ENCODE peak calls at places on chromosomes 16 and 17, in seven cellular contexts. Y, W, F, H, R, B and S are unnamed samples.

GRCh38 chr17:9890124-9890523 is 14.9 kb downstream of the RCVRN start:
- DNase-seq in Y (peak), W (no peak), F (no peak), H (no peak), R (peak), B (peak), S (no peak)

GRCh38 chr17:260031-260791 is 78.8 kb upstream of the DOC2B start:
- DNase-seq in Y (no peak), W (no peak), F (no peak), H (no peak), R (no peak), B (no peak), S (no peak)

GRCh38 chr16:46746821-46747776 is 1.0 kb downstream of the MYLK3 start:
- DNase-seq in Y (no peak), W (no peak), F (no peak), H (no peak), R (no peak), B (peak), S (peak)

GRCh38 chr17:17837380-17837821 is 615 bp upstream of the SREBF1 start:
- DNase-seq in Y (peak), W (no peak), F (peak), H (peak), R (no peak), B (peak), S (peak)

GRCh38 chr16:80671281-80671849 is 130.6 kb downstream of the DYNLRB2 start:
- DNase-seq in Y (no peak), W (no peak), F (no peak), H (no peak), R (no peak), B (no peak), S (no peak)

GRCh38 chr17:7084058-7084457 is 4.0 kb upstream of the CLEC10A start:
- DNase-seq in Y (peak), W (no peak), F (no peak), H (no peak), R (no peak), B (no peak), S (no peak)

GRCh38 chr17:73683788-73684582 is 39.7 kb upstream of the SDK2 start:
- DNase-seq in Y (no peak), W (peak), F (peak), H (no peak), R (no peak), B (no peak), S (no peak)

GRCh38 chr17:66449418-66449977 is 147.1 kb downstream of the PRKCA start:
- DNase-seq in Y (no peak), W (no peak), F (no peak), H (no peak), R (no peak), B (no peak), S (no peak)

GRCh38 chr17:19417611-19418010 is 6.6 kb downstream of the RNF112 start:
- DNase-seq in Y (no peak), W (no peak), F (no peak), H (no peak), R (no peak), B (no peak), S (no peak)

GRCh38 chr16:65305588-65305987 is 183.7 kb upstream of the CDH11 start:
- DNase-seq in Y (no peak), W (no peak), F (no peak), H (no peak), R (no peak), B (peak), S (no peak)

GRCh38 chr16:89478576-89479221 is 11.7 kb downstream of the ANKRD11 start:
- DNase-seq in Y (peak), W (no peak), F (no peak), H (no peak), R (no peak), B (peak), S (no peak)

GRCh38 chr17:69061901-69062556 is 1.3 kb upstream of the ABCA9 start:
- DNase-seq in Y (no peak), W (no peak), F (no peak), H (no peak), R (no peak), B (no peak), S (no peak)

GRCh38 chr17:29571486-29571882 is 3.0 kb downstream of the TP53I13 start:
- DNase-seq in Y (no peak), W (no peak), F (no peak), H (no peak), R (no peak), B (no peak), S (no peak)

GRCh38 chr17:79794659-79795511 is 2.0 kb downstream of the CBX8 start:
- DNase-seq in Y (no peak), W (no peak), F (no peak), H (peak), R (no peak), B (peak), S (no peak)

GRCh38 chr17:57138956-57139576 is 54.0 kb downstream of the AKAP1 start:
- DNase-seq in Y (no peak), W (no peak), F (no peak), H (no peak), R (no peak), B (peak), S (no peak)

GRCh38 chr17:15377200-15377599 is 35.8 kb upstream of the TEKT3 start:
- DNase-seq in Y (peak), W (no peak), F (no peak), H (no peak), R (no peak), B (no peak), S (no peak)

GRCh38 chr17:73633736-73634135 is 10.5 kb downstream of the SDK2 start:
- DNase-seq in Y (no peak), W (no peak), F (no peak), H (no peak), R (no peak), B (no peak), S (no peak)

GRCh38 chr16:31260136-31260931 is 559 bp downstream of the ITGAM start:
- DNase-seq in Y (peak), W (no peak), F (no peak), H (no peak), R (no peak), B (no peak), S (no peak)

GRCh38 chr17:65115721-65116312 is 21.4 kb upstream of the RGS9 start:
- DNase-seq in Y (no peak), W (no peak), F (no peak), H (no peak), R (no peak), B (peak), S (peak)

GRCh38 chr16:70437017-70437581 is 1.8 kb downstream of the ST3GAL2 start:
- DNase-seq in Y (peak), W (no peak), F (no peak), H (peak), R (no peak), B (peak), S (peak)

GRCh38 chr16:35480361-35480760 is 2020.9 kb downstream of the TP53TG3F start:
- DNase-seq in Y (no peak), W (no peak), F (no peak), H (no peak), R (no peak), B (no peak), S (no peak)

GRCh38 chr17:31112001-31112661 is 17.4 kb downstream of the NF1 start:
- DNase-seq in Y (no peak), W (no peak), F (no peak), H (no peak), R (no peak), B (no peak), S (no peak)

GRCh38 chr16:66480265-66481080 is 53.4 kb downstream of the BEAN1 start:
- DNase-seq in Y (peak), W (no peak), F (no peak), H (peak), R (no peak), B (no peak), S (no peak)

GRCh38 chr16:50547340-50547865 is 793 bp upstream of the NKD1 start:
- DNase-seq in Y (peak), W (peak), F (no peak), H (peak), R (peak), B (peak), S (peak)

GRCh38 chr17:72640415-72641165 is 451.9 kb downstream of the SLC39A11 start:
- DNase-seq in Y (peak), W (no peak), F (no peak), H (no peak), R (no peak), B (no peak), S (no peak)

GRCh38 chr17:41073676-41074075 is 8.0 kb upstream of the KRTAP2-4 start:
- DNase-seq in Y (no peak), W (no peak), F (no peak), H (no peak), R (no peak), B (no peak), S (no peak)

GRCh38 chr16:57152096-57153093 is 33.4 kb downstream of the PSME3IP1 start:
- DNase-seq in Y (no peak), W (peak), F (no peak), H (no peak), R (no peak), B (no peak), S (no peak)